ENCODE peak calls at places on chromosomes 16 and 17, in ten cellular contexts. One of them, this sample, is unnamed.

GRCh38 chr17:55348749-55349354 is 72.8 kb downstream of the MMD start:
- DNase-seq in activated naive CD4-positive, alpha-beta T cell: no peak
- DNase-seq in DMS79: peak; percentile 1
- DNase-seq in memory B cell: peak; percentile 20
- DNase-seq in IMR-90: peak; percentile 43
- DNase-seq in AG09319: peak; percentile 10
- DNase-seq in NCI-H446: peak; percentile 62
- DNase-seq in lung: peak; percentile 44
- DNase-seq in progenitor cell of endocrine pancreas: peak; percentile 29
- DNase-seq in KG1: peak; percentile 35
- DNase-seq in this sample: peak; percentile 88

GRCh38 chr16:83206426-83206825 is 579.7 kb downstream of the CDH13 start:
- DNase-seq in activated naive CD4-positive, alpha-beta T cell: no peak
- DNase-seq in DMS79: no peak
- DNase-seq in memory B cell: no peak
- DNase-seq in IMR-90: no peak
- DNase-seq in AG09319: no peak
- DNase-seq in NCI-H446: no peak
- DNase-seq in lung: no peak
- DNase-seq in progenitor cell of endocrine pancreas: no peak
- DNase-seq in KG1: no peak
- DNase-seq in this sample: no peak

GRCh38 chr17:72151565-72152391 is 31.0 kb downstream of the SOX9 start:
- DNase-seq in activated naive CD4-positive, alpha-beta T cell: no peak
- DNase-seq in DMS79: no peak
- DNase-seq in memory B cell: no peak
- DNase-seq in IMR-90: peak; percentile 72
- DNase-seq in AG09319: no peak
- DNase-seq in NCI-H446: no peak
- DNase-seq in lung: peak; percentile 61
- DNase-seq in progenitor cell of endocrine pancreas: no peak
- DNase-seq in KG1: no peak
- DNase-seq in this sample: no peak

GRCh38 chr16:85393674-85394510 is 219.2 kb upstream of the GSE1 start:
- DNase-seq in activated naive CD4-positive, alpha-beta T cell: peak; percentile 67
- DNase-seq in DMS79: no peak
- DNase-seq in memory B cell: peak; percentile 81
- DNase-seq in IMR-90: peak; percentile 40
- DNase-seq in AG09319: no peak
- DNase-seq in NCI-H446: no peak
- DNase-seq in lung: peak; percentile 64
- DNase-seq in progenitor cell of endocrine pancreas: peak; percentile 81
- DNase-seq in KG1: peak; percentile 26
- DNase-seq in this sample: peak; percentile 82

GRCh38 chr17:82775033-82775823 is 23.4 kb downstream of the TBCD start:
- DNase-seq in activated naive CD4-positive, alpha-beta T cell: peak; percentile 15
- DNase-seq in DMS79: no peak
- DNase-seq in memory B cell: peak; percentile 51
- DNase-seq in IMR-90: no peak
- DNase-seq in AG09319: no peak
- DNase-seq in NCI-H446: peak; percentile 35
- DNase-seq in lung: peak; percentile 64
- DNase-seq in progenitor cell of endocrine pancreas: peak; percentile 53
- DNase-seq in KG1: no peak
- DNase-seq in this sample: peak; percentile 84

GRCh38 chr16:1899641-1900451 is 18.4 kb downstream of the HS3ST6 start:
- DNase-seq in activated naive CD4-positive, alpha-beta T cell: no peak
- DNase-seq in DMS79: peak; percentile 66
- DNase-seq in memory B cell: no peak
- DNase-seq in IMR-90: no peak
- DNase-seq in AG09319: no peak
- DNase-seq in NCI-H446: no peak
- DNase-seq in lung: peak; percentile 40
- DNase-seq in progenitor cell of endocrine pancreas: no peak
- DNase-seq in KG1: no peak
- DNase-seq in this sample: no peak

GRCh38 chr17:42660692-42661345 is 1.7 kb downstream of the TUBG2 start:
- DNase-seq in activated naive CD4-positive, alpha-beta T cell: no peak
- DNase-seq in DMS79: no peak
- DNase-seq in memory B cell: no peak
- DNase-seq in IMR-90: peak; percentile 72
- DNase-seq in AG09319: no peak
- DNase-seq in NCI-H446: no peak
- DNase-seq in lung: no peak
- DNase-seq in progenitor cell of endocrine pancreas: no peak
- DNase-seq in KG1: no peak
- DNase-seq in this sample: no peak

GRCh38 chr16:12089492-12090161 is 113.1 kb downstream of the SNX29 start:
- DNase-seq in activated naive CD4-positive, alpha-beta T cell: peak; percentile 24
- DNase-seq in DMS79: no peak
- DNase-seq in memory B cell: peak; percentile 30
- DNase-seq in IMR-90: peak; percentile 81
- DNase-seq in AG09319: no peak
- DNase-seq in NCI-H446: no peak
- DNase-seq in lung: no peak
- DNase-seq in progenitor cell of endocrine pancreas: no peak
- DNase-seq in KG1: peak; percentile 60
- DNase-seq in this sample: no peak

GRCh38 chr17:29674270-29674669 is 51.6 kb upstream of the CORO6 start:
- DNase-seq in activated naive CD4-positive, alpha-beta T cell: no peak
- DNase-seq in DMS79: no peak
- DNase-seq in memory B cell: no peak
- DNase-seq in IMR-90: no peak
- DNase-seq in AG09319: no peak
- DNase-seq in NCI-H446: no peak
- DNase-seq in lung: no peak
- DNase-seq in progenitor cell of endocrine pancreas: no peak
- DNase-seq in KG1: no peak
- DNase-seq in this sample: no peak

GRCh38 chr17:43211480-43212402 is at the start of gene TMEM106A:
- DNase-seq in activated naive CD4-positive, alpha-beta T cell: peak; percentile 71
- DNase-seq in DMS79: no peak
- DNase-seq in memory B cell: peak; percentile 72
- DNase-seq in IMR-90: peak; percentile 85
- DNase-seq in AG09319: peak; percentile 69
- DNase-seq in NCI-H446: no peak
- DNase-seq in lung: peak; percentile 80
- DNase-seq in progenitor cell of endocrine pancreas: peak; percentile 32
- DNase-seq in KG1: peak; percentile 89
- DNase-seq in this sample: peak; percentile 87

GRCh38 chr16:71894229-71894920 is 956 bp upstream of the IST1 start:
- DNase-seq in activated naive CD4-positive, alpha-beta T cell: peak; percentile 7
- DNase-seq in DMS79: peak; percentile 28
- DNase-seq in memory B cell: peak; percentile 22
- DNase-seq in IMR-90: peak; percentile 76
- DNase-seq in AG09319: no peak
- DNase-seq in NCI-H446: peak; percentile 1
- DNase-seq in lung: peak; percentile 37
- DNase-seq in progenitor cell of endocrine pancreas: no peak
- DNase-seq in KG1: peak; percentile 19
- DNase-seq in this sample: peak; percentile 56

GRCh38 chr17:42484304-42484703 is 25.6 kb downstream of the ATP6V0A1 start:
- DNase-seq in activated naive CD4-positive, alpha-beta T cell: peak; percentile 10
- DNase-seq in DMS79: no peak
- DNase-seq in memory B cell: no peak
- DNase-seq in IMR-90: no peak
- DNase-seq in AG09319: no peak
- DNase-seq in NCI-H446: no peak
- DNase-seq in lung: no peak
- DNase-seq in progenitor cell of endocrine pancreas: no peak
- DNase-seq in KG1: no peak
- DNase-seq in this sample: no peak

GRCh38 chr17:83058478-83059167 is 20.8 kb upstream of the METRNL start:
- DNase-seq in activated naive CD4-positive, alpha-beta T cell: no peak
- DNase-seq in DMS79: no peak
- DNase-seq in memory B cell: no peak
- DNase-seq in IMR-90: no peak
- DNase-seq in AG09319: no peak
- DNase-seq in NCI-H446: no peak
- DNase-seq in lung: no peak
- DNase-seq in progenitor cell of endocrine pancreas: no peak
- DNase-seq in KG1: no peak
- DNase-seq in this sample: no peak

GRCh38 chr16:50229149-50229726 is 37.1 kb upstream of the ADCY7 start:
- DNase-seq in activated naive CD4-positive, alpha-beta T cell: no peak
- DNase-seq in DMS79: no peak
- DNase-seq in memory B cell: no peak
- DNase-seq in IMR-90: no peak
- DNase-seq in AG09319: no peak
- DNase-seq in NCI-H446: no peak
- DNase-seq in lung: no peak
- DNase-seq in progenitor cell of endocrine pancreas: no peak
- DNase-seq in KG1: no peak
- DNase-seq in this sample: peak; percentile 31

GRCh38 chr17:21394265-21394664 is 18.1 kb downstream of the KCNJ12 start:
- DNase-seq in activated naive CD4-positive, alpha-beta T cell: no peak
- DNase-seq in DMS79: no peak
- DNase-seq in memory B cell: no peak
- DNase-seq in IMR-90: peak; percentile 62
- DNase-seq in AG09319: no peak
- DNase-seq in NCI-H446: no peak
- DNase-seq in lung: no peak
- DNase-seq in progenitor cell of endocrine pancreas: no peak
- DNase-seq in KG1: no peak
- DNase-seq in this sample: no peak

GRCh38 chr17:65660947-65661346 is 99.5 kb upstream of the AXIN2 start:
- DNase-seq in activated naive CD4-positive, alpha-beta T cell: no peak
- DNase-seq in DMS79: no peak
- DNase-seq in memory B cell: no peak
- DNase-seq in IMR-90: peak; percentile 70
- DNase-seq in AG09319: peak; percentile 38
- DNase-seq in NCI-H446: no peak
- DNase-seq in lung: no peak
- DNase-seq in progenitor cell of endocrine pancreas: no peak
- DNase-seq in KG1: no peak
- DNase-seq in this sample: no peak

GRCh38 chr16:88623858-88624257 is 14.5 kb upstream of the IL17C start:
- DNase-seq in activated naive CD4-positive, alpha-beta T cell: no peak
- DNase-seq in DMS79: no peak
- DNase-seq in memory B cell: no peak
- DNase-seq in IMR-90: no peak
- DNase-seq in AG09319: no peak
- DNase-seq in NCI-H446: no peak
- DNase-seq in lung: no peak
- DNase-seq in progenitor cell of endocrine pancreas: no peak
- DNase-seq in KG1: no peak
- DNase-seq in this sample: no peak

GRCh38 chr17:38921756-38922411 is 3.5 kb upstream of the LASP1NB start:
- DNase-seq in activated naive CD4-positive, alpha-beta T cell: no peak
- DNase-seq in DMS79: no peak
- DNase-seq in memory B cell: no peak
- DNase-seq in IMR-90: no peak
- DNase-seq in AG09319: no peak
- DNase-seq in NCI-H446: no peak
- DNase-seq in lung: no peak
- DNase-seq in progenitor cell of endocrine pancreas: no peak
- DNase-seq in KG1: no peak
- DNase-seq in this sample: no peak

GRCh38 chr17:79624658-79625478 is 14.0 kb upstream of the RBFOX3 start:
- DNase-seq in activated naive CD4-positive, alpha-beta T cell: no peak
- DNase-seq in DMS79: no peak
- DNase-seq in memory B cell: no peak
- DNase-seq in IMR-90: no peak
- DNase-seq in AG09319: no peak
- DNase-seq in NCI-H446: no peak
- DNase-seq in lung: no peak
- DNase-seq in progenitor cell of endocrine pancreas: no peak
- DNase-seq in KG1: no peak
- DNase-seq in this sample: no peak

GRCh38 chr16:55480228-55480655 is 1.2 kb downstream of the MMP2 start:
- DNase-seq in activated naive CD4-positive, alpha-beta T cell: no peak
- DNase-seq in DMS79: no peak
- DNase-seq in memory B cell: no peak
- DNase-seq in IMR-90: peak; percentile 93
- DNase-seq in AG09319: peak; percentile 94
- DNase-seq in NCI-H446: peak; percentile 15
- DNase-seq in lung: peak; percentile 74
- DNase-seq in progenitor cell of endocrine pancreas: no peak
- DNase-seq in KG1: no peak
- DNase-seq in this sample: no peak

GRCh38 chr17:80169784-80170500 is at the start of gene CARD14:
- DNase-seq in activated naive CD4-positive, alpha-beta T cell: no peak
- DNase-seq in DMS79: no peak
- DNase-seq in memory B cell: no peak
- DNase-seq in IMR-90: no peak
- DNase-seq in AG09319: no peak
- DNase-seq in NCI-H446: no peak
- DNase-seq in lung: peak; percentile 68
- DNase-seq in progenitor cell of endocrine pancreas: no peak
- DNase-seq in KG1: no peak
- DNase-seq in this sample: no peak

GRCh38 chr16:88921603-88921995 is 55.1 kb upstream of the PABPN1L start:
- DNase-seq in activated naive CD4-positive, alpha-beta T cell: no peak
- DNase-seq in DMS79: no peak
- DNase-seq in memory B cell: no peak
- DNase-seq in IMR-90: no peak
- DNase-seq in AG09319: no peak
- DNase-seq in NCI-H446: no peak
- DNase-seq in lung: no peak
- DNase-seq in progenitor cell of endocrine pancreas: no peak
- DNase-seq in KG1: no peak
- DNase-seq in this sample: peak; percentile 22

GRCh38 chr17:58913971-58914769 is 158.5 kb downstream of the PPM1E start:
- DNase-seq in activated naive CD4-positive, alpha-beta T cell: no peak
- DNase-seq in DMS79: no peak
- DNase-seq in memory B cell: no peak
- DNase-seq in IMR-90: peak; percentile 51
- DNase-seq in AG09319: peak; percentile 20
- DNase-seq in NCI-H446: no peak
- DNase-seq in lung: no peak
- DNase-seq in progenitor cell of endocrine pancreas: no peak
- DNase-seq in KG1: no peak
- DNase-seq in this sample: no peak

GRCh38 chr17:2735896-2736295 is 13.6 kb downstream of the CCDC92B start:
- DNase-seq in activated naive CD4-positive, alpha-beta T cell: no peak
- DNase-seq in DMS79: no peak
- DNase-seq in memory B cell: no peak
- DNase-seq in IMR-90: no peak
- DNase-seq in AG09319: no peak
- DNase-seq in NCI-H446: no peak
- DNase-seq in lung: no peak
- DNase-seq in progenitor cell of endocrine pancreas: no peak
- DNase-seq in KG1: no peak
- DNase-seq in this sample: no peak

GRCh38 chr16:24995033-24995432 is 20.1 kb downstream of the ARHGAP17 start:
- DNase-seq in activated naive CD4-positive, alpha-beta T cell: no peak
- DNase-seq in DMS79: no peak
- DNase-seq in memory B cell: no peak
- DNase-seq in IMR-90: no peak
- DNase-seq in AG09319: no peak
- DNase-seq in NCI-H446: no peak
- DNase-seq in lung: no peak
- DNase-seq in progenitor cell of endocrine pancreas: no peak
- DNase-seq in KG1: no peak
- DNase-seq in this sample: peak; percentile 10

GRCh38 chr17:44438634-44439033 is 49.2 kb upstream of the ITGA2B start:
- DNase-seq in activated naive CD4-positive, alpha-beta T cell: no peak
- DNase-seq in DMS79: no peak
- DNase-seq in memory B cell: no peak
- DNase-seq in IMR-90: no peak
- DNase-seq in AG09319: no peak
- DNase-seq in NCI-H446: no peak
- DNase-seq in lung: no peak
- DNase-seq in progenitor cell of endocrine pancreas: no peak
- DNase-seq in KG1: no peak
- DNase-seq in this sample: no peak